ENCODE peak calls at places on chromosomes 6 and 20, in ten cellular contexts. One of them, this sample, is unnamed.

GRCh38 chr6:43442935-43443334 is 12.4 kb downstream of the DLK2 start:
- DNase-seq in neural progenitor cell: no peak
- DNase-seq in HCT116: no peak
- DNase-seq in astrocyte: no peak
- DNase-seq in DND-41: no peak
- DNase-seq in mammary epithelial cell: no peak
- DNase-seq in GM23248: no peak
- DNase-seq in fibroblast of lung: no peak
- DNase-seq in hepatocyte: no peak
- DNase-seq in MM.1S: no peak
- DNase-seq in this sample: no peak

GRCh38 chr6:168186438-168186837 is 107.4 kb upstream of the FRMD1 start:
- DNase-seq in GM23248: no peak
- DNase-seq in MM.1S: no peak
- DNase-seq in HCT116: no peak
- DNase-seq in astrocyte: no peak
- DNase-seq in fibroblast of lung: no peak
- DNase-seq in mammary epithelial cell: no peak
- DNase-seq in DND-41: no peak
- DNase-seq in hepatocyte: no peak
- DNase-seq in neural progenitor cell: no peak
- DNase-seq in this sample: no peak

GRCh38 chr6:37354526-37355384 is 972 bp downstream of the RNF8 start:
- DNase-seq in mammary epithelial cell: peak; percentile 25
- DNase-seq in GM23248: peak; percentile 72
- DNase-seq in DND-41: peak; percentile 29
- DNase-seq in MM.1S: no peak
- DNase-seq in neural progenitor cell: peak; percentile 58
- DNase-seq in fibroblast of lung: peak; percentile 49
- DNase-seq in astrocyte: no peak
- DNase-seq in HCT116: no peak
- DNase-seq in hepatocyte: peak; percentile 58
- DNase-seq in this sample: peak; percentile 14

GRCh38 chr20:10671850-10672578 is 1.8 kb downstream of the JAG1 start:
- DNase-seq in HCT116: no peak
- DNase-seq in neural progenitor cell: peak; percentile 50
- DNase-seq in MM.1S: peak; percentile 44
- DNase-seq in DND-41: no peak
- DNase-seq in fibroblast of lung: peak; percentile 49
- DNase-seq in GM23248: peak; percentile 71
- DNase-seq in hepatocyte: peak; percentile 76
- DNase-seq in astrocyte: no peak
- DNase-seq in mammary epithelial cell: no peak
- DNase-seq in this sample: peak; percentile 71

GRCh38 chr6:31558631-31559500 is 11.5 kb downstream of the NFKBIL1 start:
- DNase-seq in MM.1S: no peak
- DNase-seq in astrocyte: no peak
- DNase-seq in GM23248: peak; percentile 44
- DNase-seq in fibroblast of lung: peak; percentile 29
- DNase-seq in hepatocyte: no peak
- DNase-seq in HCT116: no peak
- DNase-seq in neural progenitor cell: no peak
- DNase-seq in DND-41: peak; percentile 64
- DNase-seq in mammary epithelial cell: no peak
- DNase-seq in this sample: no peak

GRCh38 chr6:10384719-10385511 is 30.0 kb downstream of the TFAP2A start:
- DNase-seq in neural progenitor cell: peak; percentile 69
- DNase-seq in GM23248: no peak
- DNase-seq in mammary epithelial cell: no peak
- DNase-seq in HCT116: no peak
- DNase-seq in astrocyte: no peak
- DNase-seq in MM.1S: no peak
- DNase-seq in DND-41: no peak
- DNase-seq in hepatocyte: no peak
- DNase-seq in fibroblast of lung: no peak
- DNase-seq in this sample: no peak

GRCh38 chr20:63121749-63122405 is 94.1 kb downstream of the YTHDF1 start:
- DNase-seq in MM.1S: no peak
- DNase-seq in fibroblast of lung: no peak
- DNase-seq in GM23248: no peak
- DNase-seq in mammary epithelial cell: no peak
- DNase-seq in HCT116: no peak
- DNase-seq in astrocyte: no peak
- DNase-seq in DND-41: no peak
- DNase-seq in neural progenitor cell: no peak
- DNase-seq in hepatocyte: no peak
- DNase-seq in this sample: no peak

GRCh38 chr6:82917346-82918064 is 148.1 kb downstream of the UBE3D start:
- DNase-seq in DND-41: no peak
- DNase-seq in HCT116: no peak
- DNase-seq in MM.1S: no peak
- DNase-seq in GM23248: peak; percentile 6
- DNase-seq in fibroblast of lung: peak; percentile 28
- DNase-seq in astrocyte: peak; percentile 12
- DNase-seq in hepatocyte: peak; percentile 22
- DNase-seq in neural progenitor cell: no peak
- DNase-seq in mammary epithelial cell: no peak
- DNase-seq in this sample: no peak

GRCh38 chr6:159170333-159170672 is 1.1 kb downstream of the FNDC1 start:
- DNase-seq in hepatocyte: no peak
- DNase-seq in MM.1S: no peak
- DNase-seq in GM23248: no peak
- DNase-seq in astrocyte: peak; percentile 48
- DNase-seq in HCT116: no peak
- DNase-seq in fibroblast of lung: peak; percentile 58
- DNase-seq in neural progenitor cell: no peak
- DNase-seq in DND-41: no peak
- DNase-seq in mammary epithelial cell: no peak
- DNase-seq in this sample: no peak

GRCh38 chr6:159170999-159171712 is 2.0 kb downstream of the FNDC1 start:
- DNase-seq in GM23248: peak; percentile 92
- DNase-seq in neural progenitor cell: peak; percentile 22
- DNase-seq in DND-41: no peak
- DNase-seq in HCT116: no peak
- DNase-seq in mammary epithelial cell: peak; percentile 14
- DNase-seq in fibroblast of lung: peak; percentile 91
- DNase-seq in MM.1S: no peak
- DNase-seq in hepatocyte: peak; percentile 20
- DNase-seq in astrocyte: peak; percentile 86
- DNase-seq in this sample: no peak

GRCh38 chr6:159169557-159170332 is 545 bp downstream of the FNDC1 start:
- DNase-seq in MM.1S: no peak
- DNase-seq in neural progenitor cell: peak; percentile 75
- DNase-seq in DND-41: no peak
- DNase-seq in GM23248: peak; percentile 84
- DNase-seq in astrocyte: peak; percentile 51
- DNase-seq in HCT116: no peak
- DNase-seq in fibroblast of lung: peak; percentile 61
- DNase-seq in hepatocyte: peak; percentile 76
- DNase-seq in mammary epithelial cell: peak; percentile 26
- DNase-seq in this sample: peak; percentile 50

GRCh38 chr6:159174263-159174974 is 5.2 kb downstream of the FNDC1 start:
- DNase-seq in MM.1S: peak; percentile 62
- DNase-seq in neural progenitor cell: peak; percentile 90
- DNase-seq in fibroblast of lung: peak; percentile 73
- DNase-seq in HCT116: peak; percentile 44
- DNase-seq in astrocyte: peak; percentile 65
- DNase-seq in GM23248: peak; percentile 91
- DNase-seq in DND-41: peak; percentile 56
- DNase-seq in mammary epithelial cell: peak; percentile 46
- DNase-seq in hepatocyte: peak; percentile 89
- DNase-seq in this sample: peak; percentile 78

GRCh38 chr6:159172066-159172465 is 2.9 kb downstream of the FNDC1 start:
- DNase-seq in DND-41: no peak
- DNase-seq in HCT116: no peak
- DNase-seq in mammary epithelial cell: no peak
- DNase-seq in astrocyte: peak; percentile 77
- DNase-seq in GM23248: peak; percentile 59
- DNase-seq in neural progenitor cell: no peak
- DNase-seq in fibroblast of lung: peak; percentile 79
- DNase-seq in hepatocyte: no peak
- DNase-seq in MM.1S: no peak
- DNase-seq in this sample: no peak
- H3K4me1 ChIP-seq in DND-41: no peaks in the 10 kb centered on the region
- H3K4me1 ChIP-seq in HCT116: no peaks in the 10 kb centered on the region
- H3K4me1 ChIP-seq in mammary epithelial cell: peaks cover 12% of the 10 kb centered on the region
- H3K4me1 ChIP-seq in astrocyte: peaks cover 21% of the 10 kb centered on the region
- H3K4me1 ChIP-seq in GM23248: peaks cover 21% of the 10 kb centered on the region
- H3K4me1 ChIP-seq in neural progenitor cell: no peaks in the 10 kb centered on the region
- H3K4me1 ChIP-seq in fibroblast of lung: no peaks in the 10 kb centered on the region
- H3K4me1 ChIP-seq in hepatocyte: peaks cover 8% of the 10 kb centered on the region
- H3K4me1 ChIP-seq in MM.1S: no peaks in the 10 kb centered on the region
- H3K4me1 ChIP-seq in this sample: no peaks in the 10 kb centered on the region

DNA sequence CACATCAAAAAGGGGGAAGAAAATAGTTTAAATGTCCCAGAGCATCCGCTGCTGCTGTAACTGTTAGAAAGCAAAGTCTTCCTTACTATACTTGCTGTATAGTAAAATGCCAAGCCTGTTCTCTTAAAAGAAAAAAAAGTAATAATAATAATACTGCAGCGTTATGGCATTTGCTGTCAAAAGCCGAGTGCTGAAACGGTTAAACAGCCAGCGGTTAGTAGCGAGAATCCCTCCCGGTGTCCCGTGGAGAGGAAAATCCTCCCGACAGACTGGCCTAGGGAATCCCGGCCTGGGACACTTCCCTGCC is 19.5 kb upstream of the NFATC2 start:
- DNase-seq in GM23248: peak; percentile 64
- DNase-seq in hepatocyte: no peak
- DNase-seq in mammary epithelial cell: no peak
- DNase-seq in DND-41: no peak
- DNase-seq in neural progenitor cell: no peak
- DNase-seq in fibroblast of lung: no peak
- DNase-seq in MM.1S: no peak
- DNase-seq in HCT116: no peak
- DNase-seq in astrocyte: peak; percentile 26
- DNase-seq in this sample: peak; percentile 58
- TF ChIP-seq EZH2 in GM23248: no peak
- TF ChIP-seq EZH2 in hepatocyte: no peak
- TF ChIP-seq EZH2 in mammary epithelial cell: no peak
- TF ChIP-seq EZH2 in DND-41: no peak
- TF ChIP-seq EZH2 in neural progenitor cell: no peak
- TF ChIP-seq EZH2 in fibroblast of lung: no peak
- TF ChIP-seq EZH2 in MM.1S: no peak
- TF ChIP-seq EZH2 in HCT116: no peak
- TF ChIP-seq EZH2 in astrocyte: no peak
- TF ChIP-seq EZH2 in this sample: no peak

DNA sequence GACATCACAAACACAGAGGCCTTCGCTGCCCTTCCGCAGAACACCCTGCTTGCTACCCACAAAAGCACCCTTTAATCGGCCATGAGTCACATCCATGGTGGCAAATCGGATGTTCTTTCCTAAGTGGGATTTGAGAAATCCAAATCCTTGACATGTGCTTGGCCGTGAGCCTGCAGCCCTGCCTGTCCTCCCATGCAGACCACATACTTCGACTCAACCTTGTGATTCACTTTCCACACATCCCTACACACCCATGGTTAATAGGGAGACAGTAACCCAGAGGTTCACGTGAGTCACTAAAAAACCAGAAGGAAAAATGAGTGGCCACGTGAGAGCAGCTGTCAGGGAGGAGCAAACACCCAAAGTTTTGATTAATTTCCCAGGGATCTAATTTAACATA is 19.4 kb downstream of the RAMACL start:
- DNase-seq in astrocyte: peak; percentile 99
- DNase-seq in MM.1S: no peak
- DNase-seq in DND-41: no peak
- DNase-seq in neural progenitor cell: no peak
- DNase-seq in HCT116: no peak
- DNase-seq in GM23248: peak; percentile 95
- DNase-seq in fibroblast of lung: peak; percentile 99
- DNase-seq in mammary epithelial cell: peak; percentile 98
- DNase-seq in hepatocyte: peak; percentile 47
- DNase-seq in this sample: peak; percentile 12
- H3K4me1 ChIP-seq in astrocyte: peaks cover 22% of the 10 kb centered on the region
- H3K4me1 ChIP-seq in MM.1S: no peaks in the 10 kb centered on the region
- H3K4me1 ChIP-seq in DND-41: no peaks in the 10 kb centered on the region
- H3K4me1 ChIP-seq in neural progenitor cell: peaks cover 8% of the 10 kb centered on the region
- H3K4me1 ChIP-seq in HCT116: no peaks in the 10 kb centered on the region
- H3K4me1 ChIP-seq in GM23248: peaks cover 24% of the 10 kb centered on the region
- H3K4me1 ChIP-seq in fibroblast of lung: peaks cover 30% of the 10 kb centered on the region
- H3K4me1 ChIP-seq in mammary epithelial cell: peaks cover 28% of the 10 kb centered on the region
- H3K4me1 ChIP-seq in hepatocyte: no peaks in the 10 kb centered on the region
- H3K4me1 ChIP-seq in this sample: no peaks in the 10 kb centered on the region

GRCh38 chr6:30450548-30450907 is 38.8 kb upstream of the HLA-E start:
- DNase-seq in mammary epithelial cell: no peak
- DNase-seq in HCT116: no peak
- DNase-seq in MM.1S: no peak
- DNase-seq in neural progenitor cell: no peak
- DNase-seq in DND-41: no peak
- DNase-seq in hepatocyte: no peak
- DNase-seq in fibroblast of lung: no peak
- DNase-seq in GM23248: no peak
- DNase-seq in astrocyte: no peak
- DNase-seq in this sample: no peak

GRCh38 chr6:30450908-30451818 is 38.1 kb upstream of the HLA-E start:
- DNase-seq in mammary epithelial cell: peak; percentile 70
- DNase-seq in hepatocyte: peak; percentile 17
- DNase-seq in neural progenitor cell: peak; percentile 31
- DNase-seq in DND-41: peak; percentile 72
- DNase-seq in HCT116: no peak
- DNase-seq in fibroblast of lung: peak; percentile 82
- DNase-seq in astrocyte: peak; percentile 77
- DNase-seq in GM23248: peak; percentile 73
- DNase-seq in MM.1S: peak; percentile 96
- DNase-seq in this sample: no peak

GRCh38 chr6:30447237-30447636 is 42.1 kb upstream of the HLA-E start:
- DNase-seq in hepatocyte: peak; percentile 13
- DNase-seq in GM23248: peak; percentile 57
- DNase-seq in DND-41: no peak
- DNase-seq in HCT116: peak; percentile 36
- DNase-seq in mammary epithelial cell: no peak
- DNase-seq in astrocyte: no peak
- DNase-seq in fibroblast of lung: no peak
- DNase-seq in neural progenitor cell: peak; percentile 76
- DNase-seq in MM.1S: no peak
- DNase-seq in this sample: peak; percentile 65

DNA sequence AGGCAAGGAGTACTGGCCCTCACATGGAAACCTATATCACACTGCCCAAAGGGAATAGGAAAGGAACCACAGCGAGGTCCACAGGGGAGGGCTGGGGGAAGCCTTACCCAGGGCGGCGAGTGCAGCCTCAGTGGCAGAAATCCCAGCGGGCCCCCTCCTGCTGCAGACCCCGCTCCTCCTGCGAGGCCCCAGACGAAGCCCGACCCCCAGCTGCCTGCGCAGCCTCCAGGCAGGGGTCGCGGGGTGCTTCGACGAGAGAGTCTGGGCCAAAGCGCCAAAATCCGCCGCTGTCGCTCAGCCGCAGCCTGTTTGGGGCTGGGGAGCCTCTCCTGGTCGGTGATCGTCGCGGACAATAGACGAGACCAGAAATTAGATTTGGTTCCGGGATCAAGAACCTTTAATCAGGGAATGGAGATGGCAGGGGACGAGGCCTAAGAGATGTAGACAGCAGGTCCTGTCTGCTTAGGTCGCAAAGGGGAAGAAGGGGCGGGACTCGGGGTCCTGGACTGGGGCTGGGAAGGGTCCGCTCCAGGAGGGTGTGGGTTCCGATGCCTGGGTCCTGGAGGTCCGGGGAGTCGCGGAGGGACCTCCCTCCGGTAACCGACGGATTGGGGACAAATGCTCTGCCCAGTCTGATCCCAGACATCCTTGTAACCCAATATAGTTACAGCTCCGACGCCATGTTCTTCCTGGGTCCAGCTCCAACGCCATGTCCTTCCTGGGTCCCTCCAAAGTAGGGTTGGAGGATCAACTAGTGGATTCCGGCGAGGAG is 36.4 kb upstream of the HLA-E start:
- DNase-seq in DND-41: no peak
- DNase-seq in hepatocyte: no peak
- DNase-seq in fibroblast of lung: no peak
- DNase-seq in neural progenitor cell: no peak
- DNase-seq in MM.1S: no peak
- DNase-seq in mammary epithelial cell: no peak
- DNase-seq in astrocyte: no peak
- DNase-seq in HCT116: no peak
- DNase-seq in GM23248: no peak
- DNase-seq in this sample: no peak
- TF ChIP-seq EZH2 in DND-41: no peak
- TF ChIP-seq EZH2 in hepatocyte: no peak
- TF ChIP-seq EZH2 in fibroblast of lung: no peak
- TF ChIP-seq EZH2 in neural progenitor cell: no peak
- TF ChIP-seq EZH2 in MM.1S: no peak
- TF ChIP-seq EZH2 in mammary epithelial cell: no peak
- TF ChIP-seq EZH2 in astrocyte: peak; percentile 76
- TF ChIP-seq EZH2 in HCT116: no peak
- TF ChIP-seq EZH2 in GM23248: no peak
- TF ChIP-seq EZH2 in this sample: no peak

This sample was measured in A673.